ENCODE peak calls at places on chromosomes 4 and X, in ten cellular contexts. E is Calu3, R is dorsolateral prefrontal cortex, V is nephron progenitor cell, L is hepatocyte, T is BJ, H is ovary, G is GM06990, X is choroid plexus epithelial cell, U is RWPE1. N is an unnamed sample.

GRCh38 chr4:7358100-7358735 is 76.5 kb downstream of the PSAPL1 start:
- DNase-seq in E (peak; percentile 38), R (no peak), V (no peak), L (peak; percentile 42), T (peak; percentile 59), H (peak; percentile 51), G (no peak), X (peak; percentile 84), U (peak; percentile 67), N (no peak)

GRCh38 chr4:26176621-26177121 is 144.1 kb upstream of the RBPJ start:
- DNase-seq in E (no peak), R (no peak), V (no peak), L (peak; percentile 60), T (no peak), H (no peak), G (no peak), X (peak; percentile 76), U (peak; percentile 11), N (no peak)

GRCh38 chr4:128513664-128514484 is 226.3 kb upstream of the PGRMC2 start:
- DNase-seq in E (no peak), R (no peak), V (no peak), L (no peak), T (no peak), H (no peak), G (no peak), X (peak; percentile 73), U (no peak), N (no peak)

GRCh38 chrX:149950681-149951080 is 12.4 kb upstream of the EOLA2 start:
- DNase-seq in E (peak; percentile 35), R (no peak), V (no peak), L (peak; percentile 35), T (peak; percentile 27), H (no peak), G (no peak), X (peak; percentile 75), U (peak; percentile 9), N (peak; percentile 13)

GRCh38 chrX:63428348-63428747 is 77.2 kb upstream of the SPIN4 start:
- DNase-seq in E (no peak), R (no peak), V (no peak), L (no peak), T (no peak), H (no peak), G (no peak), X (no peak), U (peak; percentile 54), N (no peak)

GRCh38 chr4:141246243-141246642 is 25.5 kb downstream of the ZNF330 start:
- DNase-seq in E (no peak), R (no peak), V (no peak), L (no peak), T (peak; percentile 58), H (no peak), G (no peak), X (peak; percentile 92), U (no peak), N (no peak)

GRCh38 chr4:15182600-15183222 is 180.4 kb downstream of the CPEB2 start:
- DNase-seq in E (no peak), R (no peak), V (no peak), L (no peak), T (no peak), H (no peak), G (no peak), X (peak; percentile 84), U (peak; percentile 30), N (no peak)

GRCh38 chrX:42832764-42833549 is 55.0 kb upstream of the PPP1R2C start:
- DNase-seq in E (no peak), R (no peak), V (no peak), L (peak; percentile 7), T (no peak), H (no peak), G (no peak), X (no peak), U (no peak), N (no peak)

GRCh38 chrX:38206036-38206435 is 14.6 kb downstream of the SRPX start:
- DNase-seq in E (no peak), R (no peak), V (no peak), L (no peak), T (no peak), H (no peak), G (no peak), X (no peak), U (no peak), N (no peak)
- TF ChIP-seq CTCF in E (no peak), R (no peak), V (no peak), L (no peak), T (peak; percentile 3), H (no peak), G (no peak), X (no peak), U (no peak), N (no peak)

GRCh38 chrX:9659571-9660195 is 106.0 kb downstream of the GPR143 start:
- DNase-seq in E (no peak), R (no peak), V (no peak), L (peak; percentile 26), T (no peak), H (no peak), G (no peak), X (no peak), U (no peak), N (no peak)

GRCh38 chrX:9662148-9662547 is 103.5 kb downstream of the GPR143 start:
- DNase-seq in E (no peak), R (no peak), V (no peak), L (no peak), T (no peak), H (no peak), G (no peak), X (peak; percentile 33), U (peak; percentile 10), N (no peak)

GRCh38 chrX:9668537-9668936 is 97.1 kb downstream of the GPR143 start:
- DNase-seq in E (no peak), R (no peak), V (no peak), L (no peak), T (no peak), H (no peak), G (no peak), X (peak; percentile 83), U (no peak), N (no peak)

GRCh38 chrX:9665113-9665512 is 100.5 kb downstream of the GPR143 start:
- DNase-seq in E (no peak), R (no peak), V (no peak), L (no peak), T (no peak), H (no peak), G (no peak), X (no peak), U (no peak), N (no peak)

DNA sequence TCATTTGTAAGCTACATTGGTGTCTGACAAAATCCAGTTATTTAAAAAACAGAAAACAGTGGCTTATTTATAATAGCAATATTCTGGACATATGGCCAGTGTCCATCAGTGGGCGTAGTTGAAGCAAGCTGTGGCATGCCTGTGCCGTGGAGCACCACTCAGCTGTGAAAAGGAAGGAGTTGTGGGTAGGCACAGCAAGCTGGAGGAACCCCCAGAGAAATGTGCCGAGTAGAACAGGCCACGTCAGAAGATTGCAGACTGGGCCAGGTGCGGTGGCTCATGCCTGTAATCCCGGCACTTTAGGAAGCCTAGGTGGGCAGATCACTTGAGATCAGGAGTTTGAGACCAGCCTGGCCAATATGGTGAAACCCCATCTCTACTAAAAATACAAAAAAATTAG is 102.4 kb downstream of the GPR143 start:
- DNase-seq in E (no peak), R (no peak), V (no peak), L (no peak), T (no peak), H (no peak), G (no peak), X (no peak), U (no peak), N (no peak)
- TF ChIP-seq CTCF in E (no peak), R (no peak), V (no peak), L (no peak), T (no peak), H (no peak), G (no peak), X (no peak), U (no peak), N (no peak)

GRCh38 chr4:74968456-74969164 is 35.7 kb downstream of the PARM1 start:
- DNase-seq in E (no peak), R (no peak), V (no peak), L (no peak), T (no peak), H (no peak), G (peak; percentile 59), X (no peak), U (no peak), N (peak; percentile 18)

GRCh38 chr4:74967324-74967723 is 34.4 kb downstream of the PARM1 start:
- DNase-seq in E (no peak), R (no peak), V (no peak), L (no peak), T (no peak), H (no peak), G (no peak), X (no peak), U (no peak), N (no peak)

GRCh38 chr4:74970577-74970976 is 37.7 kb downstream of the PARM1 start:
- DNase-seq in E (no peak), R (no peak), V (no peak), L (no peak), T (no peak), H (no peak), G (no peak), X (no peak), U (no peak), N (no peak)

GRCh38 chr4:74975082-74975481 is 42.2 kb downstream of the PARM1 start:
- DNase-seq in E (no peak), R (no peak), V (no peak), L (no peak), T (no peak), H (no peak), G (peak; percentile 48), X (no peak), U (no peak), N (no peak)

DNA sequence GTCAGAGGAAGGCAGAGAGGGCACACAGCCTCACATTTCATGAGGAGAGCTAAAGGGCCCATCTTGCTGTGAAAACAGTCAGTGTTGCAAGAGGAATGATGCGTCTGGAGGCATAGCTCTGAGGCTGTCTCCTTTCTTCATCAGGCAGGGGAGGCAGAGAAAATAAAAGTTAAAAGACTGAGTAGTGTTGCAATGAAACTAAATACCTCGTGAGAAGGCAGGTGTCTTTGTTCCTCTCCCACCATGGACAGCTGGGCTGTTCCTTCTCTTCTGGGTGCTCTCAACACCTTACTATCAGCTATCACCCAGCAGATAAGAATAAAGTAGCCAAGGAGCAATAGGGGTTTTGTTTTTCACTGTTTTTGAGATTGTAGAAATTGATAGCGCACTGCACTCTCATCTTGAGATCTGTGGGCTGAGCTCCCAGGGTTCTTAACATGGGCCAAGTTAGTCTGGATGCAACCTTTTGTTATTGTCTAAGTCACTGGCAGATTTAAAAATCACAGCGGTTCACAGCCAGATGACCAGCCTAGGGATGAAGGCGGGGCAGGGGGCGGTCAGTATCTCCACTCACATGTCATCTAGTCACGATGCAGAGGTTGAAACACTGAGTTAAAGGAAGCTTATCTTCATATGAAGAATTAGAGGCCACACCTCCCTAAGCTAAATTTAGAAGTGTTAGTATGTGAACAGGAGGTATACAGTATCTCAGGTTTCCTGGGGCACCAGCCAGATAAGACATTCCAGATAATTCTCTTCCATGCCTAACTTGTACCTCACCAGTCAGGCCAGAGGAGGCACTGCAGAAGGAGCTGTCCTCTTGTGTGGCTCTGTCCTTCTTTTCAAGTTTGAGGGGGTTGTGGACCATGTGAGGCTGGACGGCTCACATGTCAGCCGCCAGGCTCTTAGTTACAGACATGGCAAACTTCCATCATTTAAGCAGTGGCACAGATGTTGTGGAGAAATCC is 36.9 kb downstream of the PARM1 start:
- DNase-seq in E (no peak), R (no peak), V (no peak), L (peak; percentile 76), T (no peak), H (no peak), G (no peak), X (no peak), U (no peak), N (no peak)
- TF ChIP-seq CTCF in E (no peak), R (no peak), V (peak; percentile 11), L (peak; percentile 44), T (no peak), H (no peak), G (no peak), X (no peak), U (no peak), N (no peak)

GRCh38 chr4:184267673-184268573 is 50.2 kb upstream of the ENPP6 start:
- DNase-seq in E (peak; percentile 37), R (no peak), V (no peak), L (peak; percentile 30), T (peak; percentile 77), H (no peak), G (peak; percentile 87), X (peak; percentile 94), U (peak; percentile 57), N (peak; percentile 80)
- TF ChIP-seq CTCF in E (no peak), R (no peak), V (no peak), L (no peak), T (no peak), H (no peak), G (no peak), X (no peak), U (no peak), N (no peak)

N was measured in GM10248.